ENCODE peak calls at places on chromosomes 11 and 22, in four cellular contexts. X is psoas muscle, Q is neural progenitor cell, I is brain microvascular endothelial cell. O is an unnamed sample.

GRCh38 chr11:47943721-47944554 is 36.4 kb upstream of the PTPRJ start:
- DNase-seq in X (no peak), Q (peak), I (no peak), O (no peak)

GRCh38 chr11:96045622-96046456 is 121.9 kb upstream of the MTMR2 start:
- DNase-seq in X (no peak), Q (peak), I (peak), O (peak)

GRCh38 chr11:112412383-112412782 is 151.7 kb upstream of the PLET1 start:
- DNase-seq in X (no peak), Q (no peak), I (no peak), O (no peak)

GRCh38 chr22:25488244-25489020 is 76.0 kb upstream of the GRK3 start:
- DNase-seq in X (peak), Q (no peak), I (peak), O (peak)

GRCh38 chr11:126698576-126698975 is 302.0 kb downstream of the KIRREL3 start:
- DNase-seq in X (no peak), Q (no peak), I (no peak), O (no peak)

GRCh38 chr11:45805305-45806071 is 539 bp downstream of the SLC35C1 start:
- DNase-seq in X (peak), Q (peak), I (peak), O (peak)

GRCh38 chr11:110613526-110613925 is 98.7 kb downstream of the ARHGAP20 start:
- DNase-seq in X (no peak), Q (no peak), I (no peak), O (no peak)

GRCh38 chr11:121894581-121894980 is 221.4 kb downstream of the BLID start:
- DNase-seq in X (no peak), Q (no peak), I (peak), O (no peak)

GRCh38 chr11:12764187-12764914 is 90.1 kb downstream of the TEAD1 start:
- DNase-seq in X (no peak), Q (no peak), I (no peak), O (no peak)

GRCh38 chr11:26112190-26112715 is 219.7 kb upstream of the ANO3 start:
- DNase-seq in X (no peak), Q (no peak), I (no peak), O (no peak)

GRCh38 chr11:9922806-9923205 is 258.9 kb downstream of the SWAP70 start:
- DNase-seq in X (no peak), Q (peak), I (peak), O (no peak)

GRCh38 chr11:108340958-108341357 is 118.1 kb downstream of the ATM start:
- DNase-seq in X (no peak), Q (no peak), I (no peak), O (no peak)

GRCh38 chr11:134562176-134562575 is 150.1 kb upstream of the B3GAT1 start:
- DNase-seq in X (no peak), Q (no peak), I (no peak), O (no peak)

GRCh38 chr11:94297967-94298576 is 6.3 kb upstream of the IZUMO1R start:
- DNase-seq in X (no peak), Q (no peak), I (no peak), O (no peak)
- TF ChIP-seq CTCF in X (no peak), Q (peak), I (no peak), O (peak)

GRCh38 chr11:128507936-128508335 is 79.4 kb downstream of the ETS1 start:
- DNase-seq in X (no peak), Q (no peak), I (no peak), O (no peak)
- H3K4me3 ChIP-seq in X (peak), Q (no peak), I (no peak), O (no peak)

GRCh38 chr11:15011741-15012140 is 39.6 kb upstream of the CALCA start:
- DNase-seq in X (no peak), Q (no peak), I (no peak), O (no peak)

GRCh38 chr11:15010860-15011259 is 38.7 kb upstream of the CALCA start:
- DNase-seq in X (no peak), Q (no peak), I (no peak), O (no peak)

GRCh38 chr11:15006139-15006759 is 34.1 kb upstream of the CALCA start:
- DNase-seq in X (no peak), Q (peak), I (peak), O (peak)
- TF ChIP-seq CTCF in X (peak), Q (peak), I (peak), O (peak)

DNA sequence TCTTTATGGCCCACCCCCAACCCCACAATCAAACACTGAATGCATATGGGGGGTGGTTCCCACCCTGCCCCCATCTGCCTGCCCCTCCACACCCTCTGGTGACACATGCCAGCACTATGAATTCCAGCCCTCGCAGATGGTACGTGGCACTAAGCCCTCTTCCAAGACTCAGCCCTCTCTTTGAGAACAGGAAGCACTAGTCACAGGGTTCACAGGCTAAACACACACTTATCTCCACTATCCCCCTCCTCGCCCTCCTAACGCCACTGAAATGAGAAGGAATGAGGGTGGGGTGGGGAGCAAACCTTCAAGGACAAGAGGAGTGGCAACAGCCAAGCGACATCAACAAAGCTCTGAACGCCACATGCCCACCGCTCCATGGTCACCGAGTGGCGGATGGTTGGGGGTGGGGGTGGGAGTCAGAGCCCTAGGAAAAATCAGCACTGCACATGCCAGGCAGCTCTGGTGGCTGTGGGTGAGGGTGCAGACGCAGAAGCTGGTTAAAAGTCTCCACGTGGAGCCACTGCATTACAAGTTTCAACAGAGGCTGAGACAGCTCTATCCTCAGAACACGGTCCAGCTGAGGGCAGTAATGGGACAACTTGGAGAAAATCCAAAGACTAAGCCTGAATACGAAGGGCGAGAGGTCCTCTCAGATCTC is 33.6 kb downstream of the TMEM184B start:
- DNase-seq in X (peak), Q (no peak), I (peak), O (peak)
- H3K4me3 ChIP-seq in X (no peak), Q (no peak), I (no peak), O (peak)

O was measured in AG09309.